ENCODE peak calls at places on chromosomes 12 and 14, in ten cellular contexts. H is choroid plexus epithelial cell, A is lower leg skin, V is A172, U is fibroblast of the aortic adventitia, K is EL, M is fibroblast of mammary gland, I is RWPE1, R is NCI-H1436 treated with DMSO at 0.1 percent for 48 hours, N is AG09309. Z is an unnamed sample.

GRCh38 chr12:68882251-68882964 is 50.6 kb downstream of the CPM start:
- DNase-seq in M (no peak), A (no peak), N (no peak), R (no peak), K (no peak), U (no peak), V (no peak), I (no peak), H (no peak), Z (no peak)

GRCh38 chr12:6272300-6273208 is 37.9 kb upstream of the PLEKHG6 start:
- DNase-seq in M (no peak), N (no peak), K (no peak), U (no peak), H (no peak), V (no peak), R (no peak), I (peak; percentile 87), A (no peak), Z (peak; percentile 18)

GRCh38 chr12:113273053-113273725 is 51.9 kb downstream of the TPCN1 start:
- DNase-seq in A (no peak), K (no peak), N (no peak), H (peak; percentile 46), U (no peak), I (no peak), V (no peak), M (peak; percentile 20), R (no peak), Z (no peak)

GRCh38 chr12:91142184-91142583 is 30.9 kb upstream of the LUM start:
- DNase-seq in R (no peak), A (no peak), M (peak; percentile 55), V (no peak), H (peak; percentile 72), U (peak; percentile 88), I (no peak), N (peak; percentile 87), K (no peak), Z (no peak)

GRCh38 chr12:132327351-132328171 is 1.8 kb downstream of the GALNT9 start:
- DNase-seq in H (peak; percentile 92), R (no peak), N (peak; percentile 82), I (peak; percentile 73), U (peak; percentile 87), V (peak; percentile 93), A (no peak), M (peak; percentile 88), K (peak; percentile 87), Z (peak; percentile 62)

GRCh38 chr12:123099556-123100192 is 51.2 kb downstream of the PITPNM2 start:
- DNase-seq in H (no peak), I (no peak), K (no peak), N (no peak), V (no peak), A (no peak), M (no peak), R (no peak), U (no peak), Z (no peak)

GRCh38 chr14:38209572-38210159 is 2.0 kb downstream of the SSTR1 start:
- DNase-seq in A (no peak), U (no peak), M (peak; percentile 28), K (peak; percentile 53), H (no peak), I (no peak), R (no peak), V (no peak), N (no peak), Z (no peak)

GRCh38 chr12:11767029-11767724 is 117.7 kb downstream of the ETV6 start:
- DNase-seq in H (no peak), M (no peak), U (no peak), K (no peak), V (no peak), R (no peak), A (no peak), N (no peak), I (no peak), Z (no peak)

GRCh38 chr14:54312166-54312801 is 84.5 kb upstream of the CDKN3 start:
- DNase-seq in U (peak; percentile 92), A (no peak), N (peak; percentile 91), I (peak; percentile 89), R (no peak), K (peak; percentile 99), V (peak; percentile 87), M (peak; percentile 83), H (peak; percentile 94), Z (no peak)

GRCh38 chr12:26711569-26711968 is 121.4 kb downstream of the ITPR2 start:
- DNase-seq in I (no peak), H (no peak), A (no peak), V (no peak), N (no peak), U (no peak), K (no peak), M (no peak), R (no peak), Z (no peak)

GRCh38 chr12:51399893-51400292 is 8.7 kb upstream of the GALNT6 start:
- DNase-seq in I (no peak), U (no peak), K (no peak), V (no peak), R (no peak), A (no peak), M (no peak), H (no peak), N (no peak), Z (no peak)

GRCh38 chr14:74501135-74501614 is 7.6 kb downstream of the ISCA2 start:
- DNase-seq in U (peak; percentile 77), V (peak; percentile 49), M (peak; percentile 84), I (no peak), N (no peak), A (peak; percentile 92), K (peak; percentile 67), R (no peak), H (peak; percentile 90), Z (peak; percentile 71)

GRCh38 chr12:80187660-80188090 is 88.3 kb downstream of the OTOGL start:
- DNase-seq in I (no peak), M (peak; percentile 75), R (no peak), U (peak; percentile 43), N (no peak), V (peak; percentile 56), A (no peak), H (peak; percentile 76), K (peak; percentile 73), Z (peak; percentile 71)

GRCh38 chr14:92460916-92461579 is 52.5 kb upstream of the RIN3 start:
- DNase-seq in U (peak; percentile 58), K (peak; percentile 85), I (no peak), M (peak; percentile 66), H (peak; percentile 74), R (no peak), A (peak; percentile 83), N (peak; percentile 47), V (peak; percentile 57), Z (peak; percentile 16)

GRCh38 chr12:52798003-52798670 is 2.2 kb upstream of the KRT3 start:
- DNase-seq in M (peak; percentile 70), A (no peak), I (peak; percentile 64), H (no peak), U (peak; percentile 31), N (no peak), R (no peak), V (peak; percentile 27), K (peak; percentile 87), Z (no peak)